ENCODE peak calls at places on chromosome 12, in eight cellular contexts. One of them, this sample, is unnamed. For H3K9me3, the result is how much of the 10 kb centered on the place peaks cover.

GRCh38 chr12:105069936-105070702 is 14.1 kb downstream of the ALDH1L2 start:
- DNase-seq in endothelial cell of umbilical vein: no peak
- DNase-seq in heart left ventricle: no peak
- DNase-seq in SK-N-SH: no peak
- DNase-seq in left lung: no peak
- DNase-seq in mucosa of descending colon: no peak
- DNase-seq in CD8-positive, alpha-beta T cell: no peak
- DNase-seq in PC-3: no peak
- DNase-seq in this sample: no peak

GRCh38 chr12:11780521-11781101 is 131.1 kb downstream of the ETV6 start:
- DNase-seq in endothelial cell of umbilical vein: no peak
- DNase-seq in heart left ventricle: no peak
- DNase-seq in SK-N-SH: no peak
- DNase-seq in left lung: no peak
- DNase-seq in mucosa of descending colon: no peak
- DNase-seq in CD8-positive, alpha-beta T cell: no peak
- DNase-seq in PC-3: no peak
- DNase-seq in this sample: no peak

GRCh38 chr12:59383426-59383822 is 212.4 kb upstream of the SLC16A7 start:
- DNase-seq in endothelial cell of umbilical vein: no peak
- DNase-seq in heart left ventricle: no peak
- DNase-seq in SK-N-SH: no peak
- DNase-seq in left lung: no peak
- DNase-seq in mucosa of descending colon: no peak
- DNase-seq in CD8-positive, alpha-beta T cell: no peak
- DNase-seq in PC-3: no peak
- DNase-seq in this sample: no peak

GRCh38 chr12:92070864-92071445 is 74.7 kb downstream of the BTG1 start:
- DNase-seq in endothelial cell of umbilical vein: no peak
- DNase-seq in heart left ventricle: no peak
- DNase-seq in SK-N-SH: no peak
- DNase-seq in left lung: no peak
- DNase-seq in mucosa of descending colon: peak
- DNase-seq in CD8-positive, alpha-beta T cell: no peak
- DNase-seq in PC-3: no peak
- DNase-seq in this sample: no peak

GRCh38 chr12:95231190-95231589 is 13.6 kb downstream of the VEZT start:
- DNase-seq in endothelial cell of umbilical vein: peak
- DNase-seq in heart left ventricle: no peak
- DNase-seq in SK-N-SH: peak
- DNase-seq in left lung: no peak
- DNase-seq in mucosa of descending colon: no peak
- DNase-seq in CD8-positive, alpha-beta T cell: no peak
- DNase-seq in PC-3: peak
- DNase-seq in this sample: no peak

GRCh38 chr12:62922539-62922938 is 12.4 kb downstream of the PPM1H start:
- DNase-seq in endothelial cell of umbilical vein: no peak
- DNase-seq in heart left ventricle: no peak
- DNase-seq in SK-N-SH: no peak
- DNase-seq in left lung: no peak
- DNase-seq in mucosa of descending colon: no peak
- DNase-seq in CD8-positive, alpha-beta T cell: no peak
- DNase-seq in PC-3: peak
- DNase-seq in this sample: no peak

GRCh38 chr12:48925218-48925871 is at the start of gene FKBP11:
- DNase-seq in endothelial cell of umbilical vein: peak
- DNase-seq in heart left ventricle: peak
- DNase-seq in SK-N-SH: peak
- DNase-seq in left lung: peak
- DNase-seq in mucosa of descending colon: peak
- DNase-seq in CD8-positive, alpha-beta T cell: peak
- DNase-seq in PC-3: no peak
- DNase-seq in this sample: peak

GRCh38 chr12:123767613-123768012 is 5.5 kb downstream of the DNAH10 start:
- DNase-seq in endothelial cell of umbilical vein: no peak
- DNase-seq in heart left ventricle: no peak
- DNase-seq in SK-N-SH: no peak
- DNase-seq in left lung: no peak
- DNase-seq in mucosa of descending colon: no peak
- DNase-seq in CD8-positive, alpha-beta T cell: peak
- DNase-seq in PC-3: no peak
- DNase-seq in this sample: no peak

GRCh38 chr12:1869145-1869544 is 48.8 kb downstream of the LRTM2 start:
- DNase-seq in endothelial cell of umbilical vein: no peak
- DNase-seq in heart left ventricle: no peak
- DNase-seq in SK-N-SH: no peak
- DNase-seq in left lung: no peak
- DNase-seq in mucosa of descending colon: no peak
- DNase-seq in CD8-positive, alpha-beta T cell: no peak
- DNase-seq in PC-3: no peak
- DNase-seq in this sample: no peak

GRCh38 chr12:87676726-87677125 is 352.5 kb downstream of the C12orf50 start:
- DNase-seq in endothelial cell of umbilical vein: no peak
- DNase-seq in heart left ventricle: no peak
- DNase-seq in SK-N-SH: no peak
- DNase-seq in left lung: no peak
- DNase-seq in mucosa of descending colon: no peak
- DNase-seq in CD8-positive, alpha-beta T cell: no peak
- DNase-seq in PC-3: peak
- DNase-seq in this sample: no peak

GRCh38 chr12:104478396-104479140 is 21.8 kb downstream of the CHST11 start:
- DNase-seq in endothelial cell of umbilical vein: peak
- DNase-seq in heart left ventricle: no peak
- DNase-seq in SK-N-SH: no peak
- DNase-seq in left lung: no peak
- DNase-seq in mucosa of descending colon: no peak
- DNase-seq in CD8-positive, alpha-beta T cell: peak
- DNase-seq in PC-3: no peak
- DNase-seq in this sample: no peak

GRCh38 chr12:84131076-84131475 is 781.5 kb downstream of the SLC6A15 start:
- DNase-seq in endothelial cell of umbilical vein: no peak
- DNase-seq in heart left ventricle: no peak
- DNase-seq in SK-N-SH: no peak
- DNase-seq in left lung: no peak
- DNase-seq in mucosa of descending colon: no peak
- DNase-seq in CD8-positive, alpha-beta T cell: no peak
- DNase-seq in PC-3: peak
- DNase-seq in this sample: no peak

GRCh38 chr12:62933220-62933870 is 1.6 kb downstream of the PPM1H start:
- DNase-seq in endothelial cell of umbilical vein: peak
- DNase-seq in heart left ventricle: peak
- DNase-seq in SK-N-SH: peak
- DNase-seq in left lung: peak
- DNase-seq in mucosa of descending colon: peak
- DNase-seq in CD8-positive, alpha-beta T cell: no peak
- DNase-seq in PC-3: peak
- DNase-seq in this sample: peak

GRCh38 chr12:94660436-94660835 is 10.1 kb upstream of the TMCC3 start:
- DNase-seq in endothelial cell of umbilical vein: no peak
- DNase-seq in heart left ventricle: no peak
- DNase-seq in SK-N-SH: no peak
- DNase-seq in left lung: no peak
- DNase-seq in mucosa of descending colon: no peak
- DNase-seq in CD8-positive, alpha-beta T cell: no peak
- DNase-seq in PC-3: no peak
- DNase-seq in this sample: no peak

GRCh38 chr12:11946161-11946560 is 124.6 kb upstream of the BCL2L14 start:
- DNase-seq in endothelial cell of umbilical vein: no peak
- DNase-seq in heart left ventricle: no peak
- DNase-seq in SK-N-SH: no peak
- DNase-seq in left lung: no peak
- DNase-seq in mucosa of descending colon: no peak
- DNase-seq in CD8-positive, alpha-beta T cell: no peak
- DNase-seq in PC-3: no peak
- DNase-seq in this sample: no peak

GRCh38 chr12:71477609-71478008 is 38.0 kb downstream of the LGR5 start:
- DNase-seq in endothelial cell of umbilical vein: no peak
- DNase-seq in heart left ventricle: no peak
- DNase-seq in SK-N-SH: no peak
- DNase-seq in left lung: no peak
- DNase-seq in mucosa of descending colon: no peak
- DNase-seq in CD8-positive, alpha-beta T cell: no peak
- DNase-seq in PC-3: no peak
- DNase-seq in this sample: no peak

GRCh38 chr12:34343345-34343744 is 321.0 kb downstream of the ALG10 start:
- DNase-seq in endothelial cell of umbilical vein: no peak
- DNase-seq in heart left ventricle: no peak
- DNase-seq in SK-N-SH: peak
- DNase-seq in left lung: no peak
- DNase-seq in mucosa of descending colon: no peak
- DNase-seq in CD8-positive, alpha-beta T cell: no peak
- DNase-seq in PC-3: no peak
- DNase-seq in this sample: no peak

GRCh38 chr12:34341362-34341733 is 319.1 kb downstream of the ALG10 start:
- DNase-seq in endothelial cell of umbilical vein: no peak
- DNase-seq in heart left ventricle: no peak
- DNase-seq in SK-N-SH: no peak
- DNase-seq in left lung: no peak
- DNase-seq in mucosa of descending colon: no peak
- DNase-seq in CD8-positive, alpha-beta T cell: no peak
- DNase-seq in PC-3: no peak
- DNase-seq in this sample: no peak

GRCh38 chr12:34343766-34344165 is 321.5 kb downstream of the ALG10 start:
- DNase-seq in endothelial cell of umbilical vein: no peak
- DNase-seq in heart left ventricle: no peak
- DNase-seq in SK-N-SH: no peak
- DNase-seq in left lung: no peak
- DNase-seq in mucosa of descending colon: no peak
- DNase-seq in CD8-positive, alpha-beta T cell: no peak
- DNase-seq in PC-3: no peak
- DNase-seq in this sample: no peak

GRCh38 chr12:34340534-34341361 is 318.5 kb downstream of the ALG10 start:
- DNase-seq in endothelial cell of umbilical vein: no peak
- DNase-seq in heart left ventricle: no peak
- DNase-seq in SK-N-SH: no peak
- DNase-seq in left lung: no peak
- DNase-seq in mucosa of descending colon: no peak
- DNase-seq in CD8-positive, alpha-beta T cell: no peak
- DNase-seq in PC-3: peak
- DNase-seq in this sample: no peak

DNA sequence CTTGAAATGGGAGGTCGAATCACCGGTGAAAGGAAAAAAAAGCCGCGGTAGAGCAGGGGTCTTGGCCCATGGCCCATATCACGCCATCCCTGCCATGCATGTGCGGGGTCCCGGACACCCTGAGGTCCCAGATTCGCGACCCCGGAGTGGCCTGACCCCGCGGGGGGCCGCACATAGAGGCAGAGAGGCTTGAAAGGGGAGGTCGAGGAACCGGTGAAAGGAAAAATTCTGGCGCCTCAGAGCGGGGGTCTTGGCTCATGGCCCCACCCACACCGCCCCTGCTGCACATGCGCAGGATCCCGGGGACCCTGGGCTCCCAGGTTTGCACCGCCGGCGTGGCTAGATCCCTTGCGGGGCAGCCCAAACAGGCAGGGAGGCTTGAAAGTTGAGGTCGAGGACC is 319.8 kb downstream of the ALG10 start:
- DNase-seq in endothelial cell of umbilical vein: no peak
- DNase-seq in heart left ventricle: no peak
- DNase-seq in SK-N-SH: no peak
- DNase-seq in left lung: no peak
- DNase-seq in mucosa of descending colon: no peak
- DNase-seq in CD8-positive, alpha-beta T cell: no peak
- DNase-seq in PC-3: no peak
- DNase-seq in this sample: no peak
- H3K9me3 ChIP-seq in endothelial cell of umbilical vein: under half
- H3K9me3 ChIP-seq in heart left ventricle: under half
- H3K9me3 ChIP-seq in SK-N-SH: under half
- H3K9me3 ChIP-seq in left lung: half or more
- H3K9me3 ChIP-seq in mucosa of descending colon: half or more
- H3K9me3 ChIP-seq in CD8-positive, alpha-beta T cell: under half
- H3K9me3 ChIP-seq in PC-3: under half
- H3K9me3 ChIP-seq in this sample: under half

DNA sequence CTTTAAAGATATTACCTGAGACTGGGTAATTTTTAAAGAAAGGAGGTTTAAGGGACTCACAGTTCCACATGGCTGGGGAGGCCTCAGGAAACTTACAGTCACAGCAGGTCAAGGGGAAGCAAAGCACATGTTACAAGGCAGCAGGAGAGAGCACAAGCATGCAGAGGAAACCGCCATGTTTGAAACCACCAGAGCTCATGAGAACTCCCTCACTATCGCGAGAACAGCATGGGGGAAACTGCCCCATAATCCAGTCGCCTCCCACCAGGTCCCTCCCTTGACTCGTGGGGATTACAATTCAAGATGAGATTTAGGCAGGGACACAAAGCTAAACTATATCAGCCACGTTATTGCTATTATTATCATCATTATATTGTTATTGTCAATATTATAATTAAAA is 138.8 kb downstream of the RIMBP2 start:
- DNase-seq in endothelial cell of umbilical vein: no peak
- DNase-seq in heart left ventricle: no peak
- DNase-seq in SK-N-SH: no peak
- DNase-seq in left lung: no peak
- DNase-seq in mucosa of descending colon: no peak
- DNase-seq in CD8-positive, alpha-beta T cell: no peak
- DNase-seq in PC-3: no peak
- DNase-seq in this sample: no peak
- H3K9me3 ChIP-seq in endothelial cell of umbilical vein: under half
- H3K9me3 ChIP-seq in heart left ventricle: under half
- H3K9me3 ChIP-seq in SK-N-SH: under half
- H3K9me3 ChIP-seq in left lung: under half
- H3K9me3 ChIP-seq in mucosa of descending colon: under half
- H3K9me3 ChIP-seq in CD8-positive, alpha-beta T cell: under half
- H3K9me3 ChIP-seq in PC-3: under half
- H3K9me3 ChIP-seq in this sample: under half

DNA sequence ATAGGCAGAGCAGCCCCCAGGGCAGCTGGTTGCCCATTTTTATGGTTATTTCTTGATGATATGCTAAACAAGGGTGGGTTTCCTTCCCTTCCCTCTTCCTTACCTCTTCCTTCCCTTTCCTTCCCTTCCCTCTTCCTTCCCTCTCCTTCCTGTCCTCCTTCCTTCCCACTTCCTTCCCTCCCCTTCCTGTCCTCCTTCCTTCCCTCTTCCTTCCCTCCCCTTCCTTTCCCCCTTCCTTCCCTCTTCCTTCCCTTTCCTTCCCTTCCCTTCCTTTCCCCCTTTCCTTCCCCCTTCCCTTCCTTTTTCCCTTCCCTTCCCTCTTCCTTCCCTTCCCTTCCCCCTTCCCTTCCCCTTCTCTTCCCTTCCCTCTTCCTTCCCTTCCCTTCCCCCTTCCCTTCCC is 87.7 kb downstream of the MAP1LC3B2 start:
- DNase-seq in endothelial cell of umbilical vein: no peak
- DNase-seq in heart left ventricle: no peak
- DNase-seq in SK-N-SH: no peak
- DNase-seq in left lung: no peak
- DNase-seq in mucosa of descending colon: no peak
- DNase-seq in CD8-positive, alpha-beta T cell: no peak
- DNase-seq in PC-3: no peak
- DNase-seq in this sample: no peak
- H3K9me3 ChIP-seq in endothelial cell of umbilical vein: under half
- H3K9me3 ChIP-seq in heart left ventricle: under half
- H3K9me3 ChIP-seq in SK-N-SH: under half
- H3K9me3 ChIP-seq in left lung: under half
- H3K9me3 ChIP-seq in mucosa of descending colon: under half
- H3K9me3 ChIP-seq in CD8-positive, alpha-beta T cell: under half
- H3K9me3 ChIP-seq in PC-3: under half
- H3K9me3 ChIP-seq in this sample: under half

DNA sequence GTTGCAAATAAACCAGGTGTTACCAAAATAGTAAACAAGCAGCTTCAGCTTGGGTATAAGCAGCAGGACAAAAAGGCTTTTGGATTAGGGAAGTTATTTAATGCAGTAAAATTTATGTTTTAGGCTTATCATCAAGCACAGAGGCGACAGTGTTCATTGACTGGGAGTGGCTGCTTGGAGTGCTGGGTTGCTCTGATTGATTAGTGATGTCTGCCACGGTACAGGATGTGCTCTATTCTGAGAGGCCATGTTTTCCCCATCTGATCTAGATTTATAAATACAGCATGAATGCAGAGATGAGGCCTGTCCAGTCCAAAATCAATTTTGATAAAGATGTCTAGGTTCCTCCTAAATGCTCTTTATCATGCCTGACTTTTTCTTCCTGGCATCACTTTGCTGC is 83.5 kb downstream of the MAP1LC3B2 start:
- DNase-seq in endothelial cell of umbilical vein: no peak
- DNase-seq in heart left ventricle: no peak
- DNase-seq in SK-N-SH: no peak
- DNase-seq in left lung: no peak
- DNase-seq in mucosa of descending colon: no peak
- DNase-seq in CD8-positive, alpha-beta T cell: no peak
- DNase-seq in PC-3: no peak
- DNase-seq in this sample: no peak
- H3K9me3 ChIP-seq in endothelial cell of umbilical vein: under half
- H3K9me3 ChIP-seq in heart left ventricle: under half
- H3K9me3 ChIP-seq in SK-N-SH: under half
- H3K9me3 ChIP-seq in left lung: under half
- H3K9me3 ChIP-seq in mucosa of descending colon: under half
- H3K9me3 ChIP-seq in CD8-positive, alpha-beta T cell: under half
- H3K9me3 ChIP-seq in PC-3: under half
- H3K9me3 ChIP-seq in this sample: under half

This sample was measured in cardiac muscle cell.